ENCODE peak calls at places on chromosomes 6 and 20, in four cellular contexts. X is H1, P is GM12878, W is HepG2. K is an unnamed sample. For H3K36me3, the result is how much of the 10 kb centered on the place peaks cover.

GRCh38 chr6:115890238-115890637 is 170.5 kb downstream of the FRK start:
- DNase-seq in W (no peak), P (no peak), X (no peak), K (no peak)

GRCh38 chr20:8967641-8968245 is 101.1 kb upstream of the PLCB4 start:
- DNase-seq in X (no peak), W (no peak), P (no peak), K (no peak)

GRCh38 chr6:34926655-34927054 is 37.6 kb downstream of the ANKS1A start:
- DNase-seq in P (no peak), X (no peak), W (no peak), K (no peak)

GRCh38 chr6:148309301-148309700 is 33.3 kb upstream of the SASH1 start:
- DNase-seq in P (no peak), X (no peak), W (no peak), K (no peak)

GRCh38 chr6:9388596-9388995 is 953.3 kb upstream of the SLC35B3 start:
- DNase-seq in X (no peak), P (no peak), W (no peak), K (no peak)

GRCh38 chr20:55415567-55416142 is 589.7 kb downstream of the CBLN4 start:
- DNase-seq in X (no peak), W (peak), P (no peak), K (peak)

GRCh38 chr6:113697642-113698410 is 159.3 kb upstream of the MARCKS start:
- DNase-seq in X (no peak), P (no peak), W (no peak), K (no peak)

GRCh38 chr6:57135885-57136284 is 36.2 kb upstream of the BAG2 start:
- DNase-seq in P (no peak), X (no peak), W (no peak), K (no peak)

GRCh38 chr6:50952092-50952932 is 133.6 kb downstream of the TFAP2B start:
- DNase-seq in W (no peak), X (no peak), P (no peak), K (no peak)

GRCh38 chr6:42960243-42961019 is at the start of gene GNMT:
- DNase-seq in X (peak), W (peak), P (no peak), K (no peak)

GRCh38 chr6:136607204-136607931 is 57.1 kb upstream of the MAP7 start:
- DNase-seq in W (peak), P (no peak), X (no peak), K (no peak)

GRCh38 chr6:107114213-107114871 is 973 bp downstream of the BEND3 start:
- DNase-seq in X (peak), W (peak), P (no peak), K (no peak)

GRCh38 chr6:97850458-97851218 is 567.6 kb upstream of the MMS22L start:
- DNase-seq in X (no peak), P (no peak), W (no peak), K (peak)

GRCh38 chr6:117505337-117505736 is 22.9 kb downstream of the DCBLD1 start:
- DNase-seq in P (no peak), W (no peak), X (no peak), K (no peak)

GRCh38 chr6:143197377-143197776 is 136.7 kb downstream of the AIG1 start:
- DNase-seq in X (no peak), W (no peak), P (no peak), K (no peak)

GRCh38 chr20:23285536-23285935 is 65.1 kb upstream of the NXT1 start:
- DNase-seq in P (no peak), X (no peak), W (no peak), K (no peak)

GRCh38 chr6:12973302-12973865 is 256.8 kb downstream of the PHACTR1 start:
- DNase-seq in P (no peak), W (no peak), X (no peak), K (no peak)

GRCh38 chr6:142087950-142088857 is 44.5 kb upstream of the GJE1 start:
- DNase-seq in X (no peak), W (no peak), P (no peak), K (no peak)

GRCh38 chr20:38346247-38346651 is at the start of gene LBP:
- DNase-seq in X (no peak), P (no peak), W (no peak), K (no peak)

GRCh38 chr20:49412953-49413352 is 69.5 kb downstream of the KCNB1 start:
- DNase-seq in X (no peak), W (no peak), P (no peak), K (no peak)

GRCh38 chr20:20699144-20699543 is 13.3 kb downstream of the RALGAPA2 start:
- DNase-seq in P (no peak), X (no peak), W (peak), K (no peak)

GRCh38 chr6:136134275-136134674 is 115.8 kb downstream of the MTFR2 start:
- DNase-seq in X (no peak), W (no peak), P (no peak), K (no peak)

GRCh38 chr20:25668446-25668845 is 28.2 kb downstream of the ZNF337 start:
- DNase-seq in P (no peak), W (no peak), X (no peak), K (no peak)

GRCh38 chr20:57615472-57615855 is 4.8 kb downstream of the ZBP1 start:
- DNase-seq in W (no peak), X (peak), P (no peak), K (no peak)

GRCh38 chr6:6471276-6471675 is 117.2 kb upstream of the LY86 start:
- DNase-seq in W (no peak), P (no peak), X (no peak), K (no peak)

GRCh38 chr6:52503344-52503747 is 73.5 kb downstream of the TRAM2 start:
- DNase-seq in W (no peak), P (no peak), X (no peak), K (no peak)

GRCh38 chr6:115485400-115485799 is 575.3 kb downstream of the FRK start:
- DNase-seq in W (no peak), P (no peak), X (no peak), K (no peak)

GRCh38 chr6:28648035-28648877 is 122.6 kb downstream of the GPX5 start:
- DNase-seq in X (peak), P (peak), W (peak), K (peak)

GRCh38 chr6:146896960-146897701 is 298.4 kb downstream of the ADGB start:
- DNase-seq in W (no peak), X (no peak), P (no peak), K (no peak)

GRCh38 chr6:146896062-146896813 is 297.5 kb downstream of the ADGB start:
- DNase-seq in W (no peak), X (no peak), P (no peak), K (no peak)

GRCh38 chr6:146894624-146895023 is 295.9 kb downstream of the ADGB start:
- DNase-seq in W (no peak), X (no peak), P (no peak), K (no peak)

GRCh38 chr6:146895101-146895771 is 296.5 kb downstream of the ADGB start:
- DNase-seq in W (no peak), X (no peak), P (no peak), K (no peak)

DNA sequence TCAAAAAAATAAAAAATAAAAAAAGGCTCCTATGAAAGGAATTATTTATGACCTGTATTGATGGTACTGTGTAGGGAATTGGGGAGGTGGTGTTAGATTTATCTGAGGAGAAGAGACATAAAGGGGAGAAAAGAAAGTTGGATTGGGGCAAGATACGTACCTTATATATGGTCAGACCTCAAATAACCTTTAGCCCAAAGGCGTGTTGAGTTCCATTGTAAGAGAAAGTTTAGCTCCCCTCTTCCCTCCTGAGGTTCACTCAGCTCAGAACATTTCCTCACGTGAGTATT is 296.9 kb downstream of the ADGB start:
- DNase-seq in W (no peak), P (no peak), X (no peak), K (no peak)
- H3K9ac ChIP-seq in W (no peak), P (no peak), X (no peak), K (no peak)

DNA sequence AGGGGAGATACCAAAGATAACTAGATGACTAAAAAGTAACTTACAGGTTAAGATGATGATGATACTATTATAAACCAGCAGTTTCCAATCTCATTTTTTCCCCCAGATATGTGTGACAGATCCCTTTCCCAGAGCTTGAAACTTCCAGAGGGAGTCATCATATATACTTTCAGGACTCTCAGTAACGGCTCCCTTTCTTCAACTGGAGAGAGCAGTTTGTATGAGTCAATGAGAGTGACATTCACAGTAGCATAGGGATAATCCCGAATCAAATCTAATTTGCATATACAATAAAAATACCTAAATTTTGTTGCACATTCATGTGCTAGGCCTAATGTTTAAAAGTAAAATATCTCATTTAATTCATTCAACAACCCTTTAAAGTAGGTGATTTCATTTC is 29.7 kb downstream of the IGF2R start:
- DNase-seq in W (no peak), P (no peak), X (no peak), K (no peak)
- H3K36me3 ChIP-seq in W (under half), P (under half), X (under half), K (under half)

DNA sequence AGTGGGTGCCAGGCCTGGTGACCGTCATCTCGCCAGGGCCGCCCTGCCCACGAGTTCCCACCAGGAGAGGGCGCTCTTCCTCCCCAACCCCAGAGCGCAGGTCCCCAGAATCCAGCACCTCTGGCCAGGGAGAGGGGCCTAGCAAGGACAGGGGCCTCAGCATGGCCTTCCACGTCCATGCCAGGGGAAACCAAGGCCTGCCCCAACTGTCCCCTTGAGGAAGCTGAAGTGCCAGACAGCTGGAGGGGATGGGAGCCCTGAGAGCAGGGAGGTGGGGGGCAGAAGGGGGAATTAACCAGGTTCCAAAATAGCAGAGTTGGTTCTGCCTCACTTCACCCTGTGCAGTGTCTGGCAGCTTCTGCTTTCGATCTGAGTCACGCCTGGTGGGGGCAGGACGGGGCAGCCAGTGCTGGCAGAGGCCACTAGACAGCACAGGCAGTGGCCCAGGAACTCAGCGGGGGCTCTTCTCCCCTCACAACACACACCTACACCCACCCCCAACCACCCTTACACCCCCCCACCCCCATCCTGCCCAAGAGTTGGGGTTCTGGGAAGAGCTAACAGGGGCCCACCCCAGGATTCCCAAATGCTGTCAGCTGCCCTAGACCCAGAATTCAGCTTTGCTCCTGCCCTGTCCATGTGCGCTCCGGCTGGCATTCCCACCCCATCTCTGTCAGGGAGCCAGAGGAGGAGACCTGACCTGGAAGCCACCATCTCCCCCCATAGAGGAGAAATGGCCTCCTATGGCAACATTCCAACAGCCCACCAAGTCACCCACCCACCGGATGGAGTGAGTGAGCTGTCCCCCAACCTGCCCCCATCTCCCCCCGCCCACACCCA is 29.2 kb downstream of the TFEB start:
- DNase-seq in W (peak), P (peak), X (peak), K (peak)
- TF ChIP-seq SUZ12 in W (no peak), P (no peak), X (no peak), K (no peak)

GRCh38 chr20:17963114-17963897 is 5.3 kb downstream of the SNX5 start:
- DNase-seq in W (no peak), X (no peak), P (no peak), K (no peak)

GRCh38 chr20:17964073-17964472 is 4.5 kb downstream of the SNX5 start:
- DNase-seq in P (no peak), X (no peak), W (no peak), K (no peak)

GRCh38 chr20:17964632-17965031 is 4.0 kb downstream of the SNX5 start:
- DNase-seq in X (no peak), W (no peak), P (no peak), K (no peak)

GRCh38 chr20:17966432-17967312 is 1.9 kb downstream of the SNX5 start:
- DNase-seq in W (peak), X (no peak), P (no peak), K (no peak)

GRCh38 chr20:17965042-17965697 is 3.4 kb downstream of the SNX5 start:
- DNase-seq in X (no peak), W (peak), P (no peak), K (no peak)
- H3K9ac ChIP-seq in X (peak), W (peak), P (peak), K (peak)

GRCh38 chr6:105346052-105346451 is 56.8 kb downstream of the PREP start:
- DNase-seq in W (peak), X (no peak), P (no peak), K (no peak)
- H3K36me3 ChIP-seq in W (under half), X (under half), P (under half), K (under half)

DNA sequence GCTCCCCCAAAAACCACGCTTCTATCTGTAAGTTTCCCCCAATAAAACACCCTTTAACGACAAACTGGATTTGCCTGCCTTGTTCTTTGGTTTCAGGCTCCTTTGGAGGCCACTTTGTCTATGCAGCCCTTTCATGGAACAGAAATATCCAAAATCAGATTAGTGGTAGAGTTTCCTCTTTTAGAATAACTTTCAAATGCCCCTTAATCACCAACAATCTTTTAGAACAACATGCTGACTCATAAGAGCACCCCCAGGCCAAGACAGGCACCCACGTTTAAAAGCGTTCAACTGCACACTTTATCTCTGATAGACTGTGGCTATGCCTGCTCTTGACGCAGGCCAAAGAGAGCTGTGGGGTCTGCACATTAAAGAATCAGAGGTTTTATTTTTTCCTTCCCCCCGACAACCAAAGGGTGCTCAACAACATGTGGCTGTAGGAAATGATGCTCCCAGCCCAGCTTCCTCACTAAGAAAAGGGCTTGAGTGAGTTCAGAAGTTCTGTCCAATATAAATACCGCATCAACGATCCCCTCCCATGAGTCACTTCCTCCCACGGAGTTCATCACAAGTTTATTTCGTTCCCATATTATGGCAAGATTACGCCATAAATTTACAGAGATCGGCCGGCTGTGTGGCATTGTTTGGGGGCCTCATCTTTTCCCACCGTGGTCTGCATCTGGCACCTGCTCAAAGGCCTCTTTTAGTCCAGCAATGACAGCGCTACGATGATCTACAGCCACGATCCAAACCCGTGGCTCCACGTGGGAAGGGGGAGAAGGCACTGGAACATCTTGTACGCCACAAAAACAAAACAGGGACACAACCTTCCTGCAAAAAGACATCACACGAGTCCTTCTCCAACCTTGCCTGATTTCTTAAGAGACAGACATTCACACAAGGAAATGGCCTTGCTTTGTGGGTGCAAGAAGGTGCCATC is 88.8 kb upstream of the NFATC2 start:
- DNase-seq in X (no peak), P (no peak), W (peak), K (no peak)
- TF ChIP-seq SUZ12 in X (no peak), P (no peak), W (no peak), K (no peak)